ENCODE peak calls at places on chromosomes 1 and 21, in four cellular contexts. D is nephron progenitor cell, L is RWPE1, Y is GM13977. S is an unnamed sample.

GRCh38 chr21:26099610-26100219 is 70.9 kb downstream of the APP start:
- DNase-seq in D (no peak), L (peak), Y (no peak), S (peak)

GRCh38 chr1:232139444-232139843 is 490.5 kb downstream of the SIPA1L2 start:
- DNase-seq in L (no peak), Y (no peak), D (no peak), S (no peak)

GRCh38 chr1:22537441-22538139 is 25.7 kb upstream of the EPHA8 start:
- DNase-seq in D (no peak), L (no peak), Y (no peak), S (no peak)

GRCh38 chr1:229210844-229211243 is 60.1 kb upstream of the RAB4A start:
- DNase-seq in L (no peak), D (no peak), Y (no peak), S (no peak)

GRCh38 chr1:92822907-92823306 is 8.9 kb upstream of the RPL5 start:
- DNase-seq in Y (no peak), L (no peak), D (no peak), S (no peak)

GRCh38 chr1:185886671-185887070 is 152.5 kb downstream of the HMCN1 start:
- DNase-seq in D (no peak), L (no peak), Y (no peak), S (no peak)

GRCh38 chr1:216606047-216606637 is 117.1 kb downstream of the ESRRG start:
- DNase-seq in L (no peak), Y (no peak), D (no peak), S (no peak)

GRCh38 chr1:100009458-100009857 is 39.7 kb downstream of the SLC35A3 start:
- DNase-seq in D (no peak), Y (no peak), L (no peak), S (no peak)

GRCh38 chr1:179663810-179664209 is 72.2 kb downstream of the TDRD5 start:
- DNase-seq in Y (no peak), D (no peak), L (no peak), S (no peak)

GRCh38 chr1:209576798-209577197 is 6.7 kb upstream of the CAMK1G start:
- DNase-seq in Y (peak), L (peak), D (peak), S (peak)

GRCh38 chr1:177847843-177848242 is 122.0 kb downstream of the SEC16B start:
- DNase-seq in D (no peak), L (peak), Y (no peak), S (no peak)

GRCh38 chr21:44304846-44305245 is 5.0 kb downstream of the PFKL start:
- DNase-seq in D (peak), Y (peak), L (peak), S (peak)

DNA sequence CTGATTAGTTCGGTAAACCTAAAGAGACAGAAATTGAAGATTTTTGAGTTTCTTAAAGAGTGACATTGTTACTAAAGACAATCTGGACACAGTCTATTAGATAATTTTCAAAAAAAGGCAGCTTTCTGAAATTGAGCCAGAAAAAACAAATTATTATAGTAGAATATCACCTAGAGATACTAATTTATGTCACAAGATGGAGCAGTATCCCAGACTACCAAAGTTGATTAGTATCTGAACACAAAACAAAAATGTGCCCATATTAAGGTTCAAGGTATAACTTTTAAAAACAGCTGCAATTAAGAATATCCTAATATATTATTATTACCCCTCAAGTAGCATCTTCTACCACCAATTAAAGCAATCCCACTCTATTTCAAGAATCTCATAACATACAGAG is 40.5 kb upstream of the SYT2 start:
- DNase-seq in L (peak), D (no peak), Y (no peak), S (no peak)
- TF ChIP-seq CTCF in L (no peak), D (no peak), Y (no peak), S (no peak)

DNA sequence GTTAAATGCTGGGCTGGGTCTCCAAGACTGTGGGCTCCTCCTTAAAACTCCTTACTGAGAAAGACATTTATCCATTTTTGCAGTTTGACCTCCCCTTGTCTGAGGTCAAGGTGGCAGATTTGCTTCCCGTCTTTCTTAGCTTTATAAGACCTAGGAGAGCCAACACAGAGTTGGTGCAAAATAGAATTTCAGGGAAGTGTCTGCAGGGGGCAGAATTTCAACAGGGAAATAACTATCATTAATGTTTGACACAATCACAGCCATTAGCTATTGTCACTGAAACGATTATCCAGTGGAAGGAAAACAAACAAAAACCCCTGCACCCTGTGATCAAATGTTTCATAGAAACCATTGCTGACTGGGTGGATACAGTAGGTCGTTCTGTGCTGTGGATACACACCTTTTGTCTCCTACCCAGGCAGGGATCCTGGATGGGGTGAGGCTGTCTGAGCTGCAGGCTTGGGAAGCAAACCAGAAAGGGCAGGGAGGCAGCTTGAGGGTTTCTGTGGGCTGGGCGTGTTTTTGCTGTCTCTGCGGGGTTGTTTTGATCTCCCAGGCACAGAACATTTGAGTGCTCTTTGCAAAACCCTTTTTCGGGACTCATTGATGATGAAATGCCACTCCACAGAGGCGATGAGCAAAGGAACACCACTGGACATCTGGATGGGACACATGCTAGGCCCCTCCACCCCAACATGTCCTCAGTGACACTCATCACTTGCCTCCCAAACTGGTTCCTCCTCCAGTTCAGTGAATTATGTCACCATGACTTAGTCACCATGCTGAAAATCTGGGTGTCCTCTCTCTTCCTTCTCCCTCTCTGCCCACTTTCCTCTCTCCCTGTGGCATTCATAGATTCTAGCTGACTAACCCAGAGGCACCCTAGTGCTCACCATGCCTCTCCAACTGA is 94.2 kb upstream of the SERBP1 start:
- DNase-seq in L (no peak), D (no peak), Y (no peak), S (no peak)
- TF ChIP-seq CTCF in L (no peak), D (no peak), Y (peak), S (peak)

DNA sequence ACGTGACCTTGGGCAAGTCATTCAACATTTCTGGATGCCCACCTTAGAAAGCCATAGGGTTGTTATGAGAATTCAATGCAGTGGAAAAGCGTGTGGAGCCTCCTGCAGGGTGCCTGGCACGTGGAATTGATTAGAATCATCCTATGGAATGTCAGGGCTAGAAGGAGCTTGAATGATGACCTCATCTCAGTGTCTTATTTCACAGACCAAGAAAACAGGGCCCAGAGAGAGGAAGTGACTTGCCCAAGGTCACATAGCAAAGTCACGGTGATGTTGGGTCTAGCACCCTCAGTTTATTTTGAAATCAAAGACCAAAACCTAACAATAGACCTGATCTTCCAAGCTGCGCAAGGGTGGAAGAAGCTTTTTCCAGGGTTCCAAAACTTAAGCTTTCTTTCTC is 6.0 kb downstream of the TRABD2B start:
- DNase-seq in D (no peak), L (peak), Y (no peak), S (no peak)
- TF ChIP-seq CTCF in D (no peak), L (no peak), Y (no peak), S (no peak)

GRCh38 chr1:85413169-85413568 is 51.8 kb downstream of the DDAH1 start:
- DNase-seq in Y (no peak), D (no peak), L (no peak), S (no peak)

GRCh38 chr1:85417876-85418275 is 47.1 kb downstream of the DDAH1 start:
- DNase-seq in D (no peak), Y (no peak), L (no peak), S (no peak)

GRCh38 chr1:85421179-85421578 is 43.8 kb downstream of the DDAH1 start:
- DNase-seq in D (no peak), Y (no peak), L (no peak), S (no peak)

GRCh38 chr1:85420199-85420598 is 44.8 kb downstream of the DDAH1 start:
- DNase-seq in L (no peak), Y (no peak), D (no peak), S (no peak)

DNA sequence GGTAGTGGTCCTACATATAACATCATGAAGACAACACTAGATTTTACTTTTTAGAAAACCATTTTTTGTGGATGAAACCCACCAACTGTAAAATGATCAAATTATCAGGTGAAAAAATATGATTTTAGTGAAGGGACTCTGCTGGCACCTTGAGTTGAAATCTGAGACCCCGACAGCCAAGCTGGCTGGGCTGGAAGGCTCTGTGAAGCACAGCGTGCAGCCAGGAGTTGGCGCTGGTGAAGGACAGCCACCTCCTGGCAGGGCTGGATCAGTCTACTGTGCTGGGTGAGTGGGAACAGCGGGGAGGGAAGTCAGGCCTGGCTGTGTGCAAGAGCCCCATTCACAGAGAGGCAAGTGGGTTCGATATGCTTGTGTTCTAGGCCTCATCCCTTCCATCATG is 47.9 kb downstream of the DDAH1 start:
- DNase-seq in D (no peak), L (no peak), Y (no peak), S (no peak)
- TF ChIP-seq CTCF in D (no peak), L (no peak), Y (no peak), S (no peak)

DNA sequence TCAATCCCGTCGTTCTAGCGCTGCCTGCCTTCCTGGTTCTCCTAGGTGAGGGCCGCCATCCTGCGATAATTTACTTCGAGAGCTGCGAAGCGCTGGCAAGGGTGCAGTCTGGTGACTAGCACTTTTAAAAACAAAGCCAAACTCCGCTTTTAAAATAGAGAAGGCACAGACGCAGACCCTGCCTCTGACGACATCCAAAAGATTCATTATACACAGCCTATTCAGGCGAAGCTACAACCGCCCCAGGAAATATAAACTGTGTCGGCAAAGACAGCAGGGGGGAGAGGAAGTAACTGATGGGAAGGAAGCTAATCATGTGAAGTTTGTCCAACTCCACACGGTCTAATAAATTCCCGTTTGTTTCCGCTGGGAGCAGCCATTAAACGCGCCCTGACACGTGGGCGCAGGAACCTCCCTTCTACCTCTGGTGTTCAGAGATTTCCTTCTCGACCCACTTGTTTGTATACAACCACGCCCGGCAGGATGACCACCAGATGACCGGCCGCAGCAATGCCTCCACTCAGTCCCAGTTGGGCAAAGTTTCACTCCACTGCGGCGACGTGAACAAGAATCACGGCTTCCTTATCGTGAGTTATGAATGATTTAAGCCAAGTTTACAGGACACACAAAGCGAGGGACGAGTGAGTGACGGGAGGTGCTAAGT is 1.3 kb downstream of the GNG12 start:
- DNase-seq in Y (peak), D (peak), L (peak), S (no peak)
- TF ChIP-seq CTCF in Y (no peak), D (no peak), L (no peak), S (no peak)

DNA sequence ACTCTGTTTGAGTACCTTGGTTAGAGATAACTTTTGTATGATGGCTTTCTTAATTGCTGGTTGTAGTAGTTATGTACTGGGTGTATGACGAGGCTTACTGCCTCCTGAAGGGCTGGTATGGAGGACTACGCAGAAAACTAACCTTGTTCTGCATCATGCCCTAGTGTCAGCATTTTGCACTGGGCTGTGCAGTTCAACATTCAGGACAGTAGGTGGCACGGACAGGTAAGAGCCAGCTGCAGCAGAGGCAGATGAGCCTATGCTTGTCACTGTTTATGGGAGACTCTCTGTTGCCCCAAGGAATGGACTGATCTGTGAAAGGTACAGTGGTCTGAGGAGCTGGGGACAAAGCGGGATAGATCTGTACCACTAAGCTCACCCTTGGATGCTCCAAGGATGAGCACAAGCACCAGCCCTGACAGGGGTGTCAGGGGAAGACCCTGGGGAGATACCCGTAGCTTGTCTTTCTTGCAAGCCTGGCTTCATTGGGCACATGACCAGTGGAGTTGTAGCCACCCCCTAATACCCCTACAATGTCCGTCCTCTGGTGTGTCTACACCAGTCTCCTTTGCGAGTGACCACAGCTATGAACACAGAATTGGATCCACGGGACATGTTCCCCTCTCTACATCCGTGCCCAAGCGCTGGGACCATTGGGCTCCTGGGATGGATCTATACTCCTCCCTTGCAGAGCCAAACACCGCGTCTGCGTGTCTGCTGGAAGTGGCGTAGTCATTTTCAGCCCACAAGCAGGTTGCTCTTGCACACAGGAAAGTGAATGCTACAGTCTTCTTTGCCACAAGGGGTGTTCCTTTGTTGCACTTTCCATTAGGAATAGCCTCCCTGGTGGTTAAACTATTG is 51.1 kb upstream of the CFHR3 start:
- DNase-seq in L (peak), Y (peak), D (peak), S (peak)
- TF ChIP-seq CTCF in L (peak), Y (peak), D (peak), S (peak)